ENCODE peak calls at places on chromosomes 1 and 21, in four cellular contexts. I is psoas muscle, R is HAP-1, L is cardiac muscle cell. C is an unnamed sample. For H3K27me3, the result is how much of the 10 kb centered on the place peaks cover.

GRCh38 chr1:184210048-184210447 is 158.5 kb downstream of the TSEN15 start:
- DNase-seq in I (no peak), R (no peak), L (peak), C (no peak)

GRCh38 chr21:39612233-39613028 is at the start of gene B3GALT5:
- DNase-seq in I (no peak), R (no peak), L (no peak), C (peak)

GRCh38 chr1:208244584-208244916 is 366 bp upstream of the PLXNA2 start:
- DNase-seq in I (no peak), R (no peak), L (no peak), C (no peak)

GRCh38 chr1:201585099-201585498 is 46.2 kb downstream of the NAV1 start:
- DNase-seq in I (no peak), R (no peak), L (peak), C (no peak)

GRCh38 chr1:27938488-27938887 is 3.7 kb downstream of the SMPDL3B start:
- DNase-seq in I (no peak), R (no peak), L (no peak), C (no peak)

GRCh38 chr1:160829766-160830165 is 32.9 kb downstream of the CD244 start:
- DNase-seq in I (no peak), R (no peak), L (no peak), C (no peak)

GRCh38 chr1:31707711-31708110 is 3.9 kb upstream of the COL16A1 start:
- DNase-seq in I (no peak), R (no peak), L (peak), C (no peak)

GRCh38 chr1:182200025-182200814 is 138.7 kb upstream of the ZNF648 start:
- DNase-seq in I (no peak), R (no peak), L (no peak), C (no peak)

GRCh38 chr21:37592496-37592895 is 225.9 kb downstream of the DYRK1A start:
- DNase-seq in I (no peak), R (no peak), L (no peak), C (no peak)

GRCh38 chr21:32020551-32020950 is 147.7 kb downstream of the HUNK start:
- DNase-seq in I (no peak), R (no peak), L (no peak), C (no peak)

GRCh38 chr1:79113836-79114235 is 107.3 kb upstream of the ADGRL4 start:
- DNase-seq in I (no peak), R (no peak), L (no peak), C (no peak)

GRCh38 chr21:32134441-32135159 is 144.2 kb downstream of the MIS18A start:
- DNase-seq in I (no peak), R (no peak), L (no peak), C (no peak)

GRCh38 chr1:183881387-183882084 is 76.6 kb downstream of the RGL1 start:
- DNase-seq in I (peak), R (peak), L (peak), C (peak)

GRCh38 chr1:117846674-117847425 is 82.6 kb downstream of the GDAP2 start:
- DNase-seq in I (no peak), R (no peak), L (no peak), C (no peak)

GRCh38 chr1:84715620-84716019 is 25.4 kb upstream of the SSX2IP start:
- DNase-seq in I (no peak), R (peak), L (no peak), C (no peak)

GRCh38 chr1:89922911-89923310 is 72.0 kb upstream of the ZNF326 start:
- DNase-seq in I (no peak), R (no peak), L (no peak), C (no peak)

GRCh38 chr1:30379684-30380624 is 343.4 kb downstream of the MATN1 start:
- DNase-seq in I (no peak), R (peak), L (peak), C (peak)

GRCh38 chr21:15276243-15276642 is 211.4 kb upstream of the NRIP1 start:
- DNase-seq in I (no peak), R (no peak), L (peak), C (no peak)

DNA sequence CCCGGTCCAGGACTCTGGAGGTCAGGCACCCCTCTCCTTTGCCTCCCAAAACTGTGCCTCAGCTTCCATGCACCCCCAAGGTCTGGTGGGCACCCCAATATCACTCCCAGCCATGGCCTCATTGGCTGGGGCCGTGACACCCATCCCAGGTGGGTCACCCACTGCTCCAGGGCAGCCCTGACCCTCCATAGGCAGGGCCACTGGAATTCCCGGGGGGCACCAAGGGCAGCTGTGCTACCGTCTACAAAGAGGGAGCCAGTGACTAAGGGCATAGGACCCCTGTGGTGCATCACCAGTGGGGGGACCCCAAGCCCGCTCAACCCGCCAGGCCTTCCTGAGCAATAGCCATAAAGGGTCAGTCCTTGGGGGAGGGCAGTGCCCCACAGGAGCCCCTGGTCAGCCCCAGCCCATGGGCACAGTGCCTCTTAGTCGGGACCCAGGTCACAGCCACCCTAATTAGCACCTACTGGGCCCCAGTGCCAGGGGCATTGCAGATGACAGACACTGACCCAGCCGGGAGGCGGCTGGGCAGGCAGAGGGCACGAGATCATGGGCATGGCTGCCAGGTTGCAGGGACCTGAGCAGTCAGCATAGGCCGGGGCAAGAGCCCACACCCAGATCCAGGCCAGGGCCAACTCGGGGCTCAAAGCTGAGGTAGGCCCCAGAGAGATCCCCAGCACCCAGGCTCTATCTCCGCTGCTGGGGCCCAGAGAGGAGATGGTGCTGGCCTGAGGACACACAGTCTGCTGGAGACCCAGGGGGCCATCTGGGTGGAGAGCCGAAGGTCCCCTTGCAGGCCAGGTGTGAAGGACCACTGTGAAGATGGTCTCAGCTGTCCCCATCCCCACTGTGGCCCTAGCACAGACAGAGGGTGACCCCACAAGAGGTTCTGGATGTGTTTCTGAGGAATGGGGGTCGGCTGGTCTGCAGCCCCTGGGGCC is 19.0 kb upstream of the ARF1 start:
- DNase-seq in I (no peak), R (no peak), L (no peak), C (no peak)
- H3K27me3 ChIP-seq in I (under half), R (under half), L (under half), C (under half)

GRCh38 chr21:36103434-36103833 is 31.4 kb upstream of the CBR3 start:
- DNase-seq in I (no peak), R (no peak), L (no peak), C (no peak)

GRCh38 chr21:36100971-36101641 is 31.3 kb downstream of the CBR1 start:
- DNase-seq in I (no peak), R (no peak), L (no peak), C (no peak)

GRCh38 chr21:36104306-36105300 is 30.3 kb upstream of the CBR3 start:
- DNase-seq in I (peak), R (peak), L (peak), C (peak)

GRCh38 chr21:36109868-36110267 is 25.0 kb upstream of the CBR3 start:
- DNase-seq in I (no peak), R (no peak), L (no peak), C (no peak)

GRCh38 chr21:36105327-36105842 is 29.5 kb upstream of the CBR3 start:
- DNase-seq in I (no peak), R (no peak), L (no peak), C (no peak)
- H3K27me3 ChIP-seq in I (under half), R (under half), L (under half), C (under half)

GRCh38 chr1:22317920-22318243 is 133.8 kb upstream of the ZBTB40 start:
- DNase-seq in I (no peak), R (no peak), L (no peak), C (no peak)
- H3K27me3 ChIP-seq in I (under half), R (under half), L (under half), C (under half)

DNA sequence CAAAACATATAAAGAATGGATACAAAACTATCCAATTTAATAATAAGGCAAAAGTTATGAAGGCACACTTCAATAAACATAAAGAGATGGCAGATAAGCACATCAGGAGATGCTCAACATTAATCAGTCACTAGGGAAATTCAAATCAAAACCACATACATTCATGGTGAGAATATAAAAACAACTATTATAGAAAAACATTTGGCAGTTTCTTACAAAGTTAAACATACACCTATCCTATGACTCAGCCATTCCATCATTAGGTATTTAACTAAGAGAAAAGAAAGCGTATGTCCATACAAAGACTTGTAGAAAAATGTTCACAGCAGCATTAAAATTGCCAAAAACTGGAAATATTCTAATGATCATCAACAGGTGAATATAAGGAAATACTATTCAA is 44.3 kb downstream of the KIFAP3 start:
- DNase-seq in I (no peak), R (no peak), L (no peak), C (no peak)
- H3K27me3 ChIP-seq in I (under half), R (under half), L (under half), C (under half)

C was measured in testis.